ENCODE peak calls at places on chromosome 22, in nine cellular contexts. J is spleen, H is endothelial cell of umbilical vein, E is ovary, N is lower leg skin, O is testis, C is IMR-90, B is Peyer's patch, L is suprapubic skin. T is an unnamed sample.
A peak's percentile ranks its signal among the peaks of the same experiment; 100 is the strongest.

GRCh38 chr22:49937758-49938564 is 19.5 kb downstream of the CRELD2 start:
- DNase-seq in N (no peak), H (peak; percentile 89), O (no peak), C (no peak), B (no peak), E (no peak), L (no peak), J (peak; percentile 90), T (no peak)

GRCh38 chr22:49564054-49564453 is 263.6 kb downstream of the BRD1 start:
- DNase-seq in C (no peak), E (peak; percentile 13), H (no peak), N (no peak), B (no peak), O (no peak), J (no peak), L (peak; percentile 28), T (no peak)

GRCh38 chr22:34847072-34847471 is 218.9 kb upstream of the ISX start:
- DNase-seq in H (no peak), L (no peak), E (no peak), C (no peak), O (no peak), J (no peak), B (no peak), N (no peak), T (no peak)

GRCh38 chr22:28051787-28052356 is 132.8 kb upstream of the PITPNB start:
- DNase-seq in E (peak; percentile 84), B (peak; percentile 76), J (no peak), O (peak; percentile 79), C (peak; percentile 61), H (peak; percentile 66), N (peak; percentile 32), L (no peak), T (peak; percentile 69)

GRCh38 chr22:21032037-21032842 is at the start of gene SLC7A4:
- DNase-seq in C (no peak), B (no peak), L (no peak), N (no peak), E (peak; percentile 62), H (no peak), J (peak; percentile 70), O (peak; percentile 49), T (peak; percentile 63)

GRCh38 chr22:47110817-47111443 is 348.5 kb downstream of the TBC1D22A start:
- DNase-seq in N (no peak), B (no peak), J (no peak), E (peak; percentile 74), L (no peak), O (peak; percentile 54), H (peak; percentile 7), C (peak; percentile 61), T (no peak)

GRCh38 chr22:40426671-40427070 is 56.3 kb downstream of the SGSM3 start:
- DNase-seq in J (no peak), O (no peak), N (no peak), H (peak; percentile 28), C (peak; percentile 88), E (no peak), B (no peak), L (no peak), T (no peak)

GRCh38 chr22:40635008-40635939 is 1.2 kb downstream of the MRTFA start:
- DNase-seq in N (no peak), C (peak; percentile 60), O (peak; percentile 56), H (peak; percentile 30), E (peak; percentile 61), L (no peak), B (no peak), J (no peak), T (no peak)

GRCh38 chr22:33443688-33444087 is 385.5 kb upstream of the SYN3 start:
- DNase-seq in E (no peak), B (no peak), J (no peak), N (no peak), H (no peak), L (no peak), C (no peak), O (peak; percentile 19), T (no peak)

GRCh38 chr22:32680277-32680676 is 121.2 kb upstream of the TIMP3 start:
- DNase-seq in C (no peak), O (no peak), B (no peak), J (no peak), E (no peak), L (peak; percentile 43), N (no peak), H (no peak), T (no peak)

GRCh38 chr22:22892096-22893052 is 4.8 kb downstream of the IGLL5 start:
- DNase-seq in N (no peak), E (peak; percentile 1), J (no peak), B (no peak), L (peak; percentile 11), O (no peak), C (no peak), H (no peak), T (no peak)

GRCh38 chr22:27791494-27792241 is 9.9 kb downstream of the MN1 start:
- DNase-seq in H (no peak), N (no peak), O (no peak), L (no peak), J (no peak), C (no peak), E (no peak), B (no peak), T (no peak)

GRCh38 chr22:27492566-27493201 is 308.9 kb downstream of the MN1 start:
- DNase-seq in E (no peak), O (no peak), L (no peak), N (no peak), H (no peak), J (no peak), C (no peak), B (no peak), T (no peak)

GRCh38 chr22:29269230-29269604 is 1.1 kb downstream of the EWSR1 start:
- DNase-seq in B (no peak), H (no peak), O (no peak), E (no peak), N (no peak), C (no peak), J (no peak), L (no peak), T (peak; percentile 59)

GRCh38 chr22:12601870-12602779 is 2925.9 kb upstream of the OR11H1 start:
- DNase-seq in E (peak; percentile 40), J (peak; percentile 78), H (no peak), L (no peak), N (no peak), C (no peak), O (peak; percentile 28), B (no peak), T (no peak)

GRCh38 chr22:45212306-45212709 is 28.4 kb downstream of the KIAA0930 start:
- DNase-seq in H (peak; percentile 89), E (peak; percentile 85), L (no peak), C (peak; percentile 96), J (peak; percentile 79), B (peak; percentile 58), O (peak; percentile 74), N (peak; percentile 67), T (no peak)
- TF ChIP-seq POLR2A in H (no peak), E (no peak), L (no peak), C (peak; percentile 84), J (no peak), B (no peak), O (no peak), N (no peak), T (no peak)

GRCh38 chr22:17777005-17777716 is 2.9 kb upstream of the BID start:
- DNase-seq in E (no peak), L (no peak), N (no peak), J (peak; percentile 93), C (no peak), O (no peak), H (peak; percentile 14), B (no peak), T (peak; percentile 50)
- TF ChIP-seq POLR2A in E (no peak), L (no peak), N (no peak), J (no peak), C (no peak), O (no peak), H (no peak), B (no peak), T (peak; percentile 34)

DNA sequence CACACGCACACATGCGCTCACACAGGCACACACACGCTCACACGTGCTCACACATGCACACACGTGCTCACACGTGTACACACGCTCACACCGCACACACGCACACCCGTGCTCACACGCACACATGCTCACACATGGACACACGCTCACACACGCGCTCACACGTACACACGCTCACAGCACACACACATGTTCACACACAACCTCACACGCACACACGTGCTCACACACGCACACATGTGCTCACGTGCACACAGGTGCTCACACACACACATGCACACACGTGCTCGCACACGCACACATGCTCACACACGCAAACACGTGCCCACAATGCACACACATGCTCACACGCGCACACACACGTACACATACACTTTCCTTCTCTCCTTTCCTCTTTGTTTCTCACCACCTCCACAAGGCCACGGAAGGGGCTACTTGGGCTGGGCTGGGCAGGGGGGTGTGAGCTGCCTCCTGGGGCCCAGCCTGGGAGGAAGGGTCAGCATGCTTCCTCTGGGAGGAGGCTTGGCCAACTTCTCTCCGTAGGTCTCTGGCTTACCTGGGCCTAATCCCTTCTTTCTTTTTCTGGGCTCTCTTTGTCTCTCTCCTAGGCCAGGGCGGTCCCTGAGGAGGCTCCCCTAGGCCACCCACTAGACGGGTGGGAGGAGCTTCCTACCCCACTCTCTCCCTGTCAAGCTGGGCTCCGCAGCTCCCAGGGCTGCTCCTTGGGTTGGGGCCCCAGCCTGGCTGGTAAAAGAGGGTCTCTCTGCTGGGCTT is 34.5 kb upstream of the PARVG start:
- DNase-seq in J (no peak), B (no peak), E (no peak), L (no peak), H (no peak), N (no peak), C (no peak), O (no peak), T (peak; percentile 25)
- TF ChIP-seq POLR2A in J (no peak), B (no peak), E (no peak), L (no peak), H (no peak), N (no peak), C (no peak), O (no peak), T (no peak)

GRCh38 chr22:44337658-44338004 is 24.9 kb upstream of the SHISAL1 start:
- DNase-seq in B (no peak), J (no peak), O (peak; percentile 37), E (peak; percentile 86), L (no peak), C (peak; percentile 75), H (no peak), N (no peak), T (no peak)

GRCh38 chr22:44335903-44336803 is 23.4 kb upstream of the SHISAL1 start:
- DNase-seq in N (no peak), L (no peak), J (no peak), C (no peak), O (no peak), B (no peak), H (no peak), E (no peak), T (peak; percentile 25)

GRCh38 chr22:44338906-44339305 is 26.2 kb upstream of the SHISAL1 start:
- DNase-seq in O (no peak), E (no peak), L (no peak), N (no peak), B (no peak), H (no peak), C (no peak), J (no peak), T (no peak)

GRCh38 chr22:44338183-44338812 is 25.5 kb upstream of the SHISAL1 start:
- DNase-seq in B (no peak), E (no peak), C (no peak), L (no peak), N (no peak), J (no peak), O (no peak), H (no peak), T (no peak)

GRCh38 chr22:44336962-44337657 is 24.4 kb upstream of the SHISAL1 start:
- DNase-seq in C (no peak), N (no peak), J (no peak), O (no peak), E (no peak), L (no peak), B (no peak), H (no peak), T (no peak)
- TF ChIP-seq POLR2A in C (no peak), N (no peak), J (no peak), O (no peak), E (no peak), L (no peak), B (no peak), H (no peak), T (no peak)

T was measured in erythroblast.